ENCODE peak calls at places on chromosome X, in six cellular contexts. D is AG09319, P is fibroblast of the conjunctiva, M is RPMI7951, K is endothelial cell, C is AG09309. V is an unnamed sample.

GRCh38 chrX:124338733-124339514 is 6.5 kb downstream of the TEX13D start:
- DNase-seq in D (no peak), P (no peak), M (no peak), K (no peak), C (no peak), V (no peak)

GRCh38 chrX:121569609-121570008 is 522.2 kb downstream of the GLUD2 start:
- DNase-seq in D (no peak), P (no peak), M (no peak), K (no peak), C (no peak), V (no peak)

GRCh38 chrX:25021132-25021498 is 5.3 kb upstream of the ARX start:
- DNase-seq in D (no peak), P (no peak), M (no peak), K (no peak), C (no peak), V (no peak)

GRCh38 chrX:38937400-38937799 is 136.1 kb downstream of the MID1IP1 start:
- DNase-seq in D (no peak), P (no peak), M (no peak), K (no peak), C (no peak), V (no peak)

GRCh38 chrX:150007356-150007755 is 69.1 kb upstream of the EOLA2 start:
- DNase-seq in D (no peak), P (no peak), M (no peak), K (no peak), C (no peak), V (no peak)

GRCh38 chrX:11287505-11287904 is 5.7 kb upstream of the AMELX start:
- DNase-seq in D (no peak), P (no peak), M (no peak), K (no peak), C (no peak), V (no peak)

GRCh38 chrX:54920610-54921426 is at the start of gene TRO:
- DNase-seq in D (no peak), P (no peak), M (peak; percentile 18), K (peak; percentile 33), C (no peak), V (no peak)

GRCh38 chrX:132023117-132023895 is at the start of gene STK26:
- DNase-seq in D (peak; percentile 7), P (peak; percentile 31), M (peak; percentile 61), K (peak; percentile 71), C (no peak), V (peak; percentile 77)

GRCh38 chrX:118975831-118976598 is 1.6 kb downstream of the LONRF3 start:
- DNase-seq in D (no peak), P (no peak), M (peak; percentile 49), K (peak; percentile 38), C (no peak), V (peak; percentile 93)

GRCh38 chrX:65679071-65679540 is 11.7 kb downstream of the MSN start:
- DNase-seq in D (no peak), P (no peak), M (peak; percentile 69), K (no peak), C (no peak), V (no peak)

GRCh38 chrX:14927391-14927790 is 54.2 kb downstream of the MOSPD2 start:
- DNase-seq in D (no peak), P (peak; percentile 17), M (peak; percentile 90), K (no peak), C (no peak), V (no peak)

GRCh38 chrX:30627818-30628652 is 25.2 kb upstream of the GK start:
- DNase-seq in D (no peak), P (no peak), M (no peak), K (no peak), C (no peak), V (no peak)

GRCh38 chrX:73214366-73215094 is at the start of gene NAP1L2:
- DNase-seq in D (no peak), P (peak; percentile 23), M (peak; percentile 37), K (peak; percentile 32), C (no peak), V (no peak)

GRCh38 chrX:2351321-2351720 is 149.5 kb downstream of the DHRSX start:
- DNase-seq in D (peak; percentile 31), P (no peak), M (peak; percentile 81), K (no peak), C (peak; percentile 71), V (no peak)

GRCh38 chrX:20059467-20060128 is 57.1 kb downstream of the MAP7D2 start:
- DNase-seq in D (no peak), P (no peak), M (no peak), K (no peak), C (no peak), V (no peak)

GRCh38 chrX:17597836-17598434 is 139.4 kb upstream of the SCML1 start:
- DNase-seq in D (no peak), P (no peak), M (peak; percentile 79), K (no peak), C (no peak), V (no peak)